ENCODE peak calls at places on chromosomes 6 and 20, in four cellular contexts. V is HepG2, H is GM12878, P is K562. B is an unnamed sample.

GRCh38 chr20:15045246-15045645 is 707.8 kb upstream of the FLRT3 start:
- DNase-seq in H (no peak), P (no peak), V (no peak), B (no peak)

GRCh38 chr6:34235605-34236422 is 859 bp upstream of the HMGA1 start:
- DNase-seq in H (no peak), V (no peak), P (peak), B (no peak)

GRCh38 chr20:41534170-41534569 is 84.0 kb downstream of the CHD6 start:
- DNase-seq in V (peak), H (no peak), P (no peak), B (no peak)

GRCh38 chr6:106199998-106200397 is 113.9 kb downstream of the PRDM1 start:
- DNase-seq in P (no peak), H (no peak), V (no peak), B (no peak)

GRCh38 chr6:85473748-85474147 is 23.9 kb downstream of the NT5E start:
- DNase-seq in P (no peak), V (no peak), H (no peak), B (no peak)

GRCh38 chr20:23533161-23533560 is 35.1 kb downstream of the CST9L start:
- DNase-seq in H (no peak), P (no peak), V (no peak), B (no peak)

GRCh38 chr20:53402233-53403005 is 191.2 kb downstream of the ZNF217 start:
- DNase-seq in V (no peak), P (no peak), H (no peak), B (no peak)

GRCh38 chr6:57305112-57305511 is 12.3 kb upstream of the PRIM2 start:
- DNase-seq in P (no peak), V (no peak), H (no peak), B (no peak)

GRCh38 chr20:654427-654770 is 1.4 kb upstream of the SRXN1 start:
- DNase-seq in H (no peak), V (no peak), P (no peak), B (no peak)
- TF ChIP-seq BHLHE40 in H (no peak), V (no peak), P (no peak), B (no peak)

DNA sequence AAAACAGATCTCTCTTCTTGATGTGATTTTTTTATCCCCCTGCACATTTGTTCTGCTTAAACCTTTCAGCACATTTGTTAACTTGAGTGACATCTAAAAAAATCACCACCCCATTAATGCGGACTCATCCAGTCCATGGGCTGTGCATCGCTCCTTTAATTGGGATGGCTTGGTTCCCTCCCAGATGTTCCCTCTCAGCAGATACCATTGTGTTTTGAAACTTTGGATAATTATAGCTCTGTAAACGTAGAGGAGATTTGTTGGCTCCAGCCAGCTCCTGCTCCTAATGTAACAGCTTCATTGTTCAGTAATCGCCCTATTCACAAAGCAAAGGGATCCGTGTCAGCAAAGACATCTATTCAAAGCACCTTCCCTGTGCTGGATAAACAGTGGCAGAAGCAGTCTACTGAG is 323.8 kb downstream of the CD83 start:
- DNase-seq in P (no peak), H (no peak), V (no peak), B (no peak)
- TF ChIP-seq FOXK2 in P (no peak), H (no peak), V (no peak), B (no peak)

GRCh38 chr20:12411246-12411940 is 493.7 kb downstream of the BTBD3 start:
- DNase-seq in V (no peak), P (no peak), H (no peak), B (no peak)

GRCh38 chr20:12414446-12415274 is 497.0 kb downstream of the BTBD3 start:
- DNase-seq in H (no peak), V (no peak), P (no peak), B (no peak)

GRCh38 chr20:12406978-12407377 is 489.3 kb downstream of the BTBD3 start:
- DNase-seq in H (no peak), P (no peak), V (no peak), B (no peak)

GRCh38 chr20:12409501-12409900 is 491.8 kb downstream of the BTBD3 start:
- DNase-seq in H (no peak), V (no peak), P (no peak), B (no peak)

DNA sequence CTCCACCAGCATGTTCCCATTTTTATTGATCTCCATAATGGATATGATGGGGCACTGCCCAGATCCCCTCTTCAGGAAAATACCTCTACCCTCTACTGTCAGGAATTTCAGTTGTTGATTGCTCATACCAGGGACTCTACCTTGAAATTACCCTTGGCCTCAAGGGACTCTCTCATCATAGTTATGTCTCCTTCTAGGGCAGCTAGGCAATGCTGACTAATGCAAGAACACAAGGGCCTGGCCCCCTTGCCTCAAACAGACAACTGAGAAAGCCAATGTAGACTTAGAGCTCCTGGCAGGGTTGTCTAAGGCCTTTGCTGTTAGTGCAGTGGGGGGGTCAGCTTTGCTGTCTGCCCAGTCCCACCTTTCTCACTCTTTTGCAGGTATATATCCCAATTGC is 493.1 kb downstream of the BTBD3 start:
- DNase-seq in V (no peak), P (no peak), H (no peak), B (no peak)
- TF ChIP-seq FOXM1 in V (no peak), P (no peak), H (no peak), B (no peak)

DNA sequence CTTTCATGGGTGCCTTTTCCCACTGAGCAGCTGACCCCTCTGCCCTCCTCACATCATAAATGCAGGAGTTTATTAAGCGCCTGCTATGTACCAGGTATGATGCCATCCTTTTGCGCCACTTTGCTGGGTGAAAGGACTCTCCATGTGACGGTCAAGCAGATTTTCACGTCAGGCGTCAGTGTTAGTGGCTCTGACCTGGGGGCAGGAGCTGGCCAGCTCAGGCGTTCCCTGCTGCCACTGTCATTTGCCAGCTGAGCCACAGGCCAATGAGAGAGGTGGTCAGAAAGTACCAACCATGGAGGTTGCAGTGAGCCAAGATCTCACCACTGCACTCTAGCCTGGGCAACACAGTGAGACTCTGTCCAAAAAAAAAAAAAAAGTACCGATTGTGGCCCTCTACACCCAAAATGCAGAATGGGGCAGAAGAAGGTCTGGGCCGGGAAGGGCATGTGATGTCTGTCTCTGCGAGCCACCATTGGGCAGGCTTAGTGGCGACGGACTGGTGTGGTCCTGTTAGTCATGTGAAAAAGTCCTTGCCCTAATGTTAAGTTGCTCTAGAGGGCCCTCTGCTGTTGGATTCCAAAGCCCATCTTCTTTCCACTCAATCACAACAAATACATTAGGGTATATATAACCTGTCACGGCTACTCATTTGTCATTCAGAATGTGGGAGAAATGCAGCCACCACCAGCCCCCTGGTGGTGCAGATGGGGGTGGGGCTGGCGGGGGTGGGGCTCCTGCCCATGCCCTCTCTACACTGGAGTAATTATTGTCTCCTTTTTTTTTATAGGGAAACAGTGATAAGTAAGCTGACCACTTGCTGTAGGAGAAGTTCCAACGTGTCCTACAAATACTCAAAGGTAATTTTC is 18.4 kb upstream of the SLC22A1 start:
- DNase-seq in P (peak), H (no peak), V (peak), B (peak)
- TF ChIP-seq BHLHE40 in P (no peak), H (no peak), V (no peak), B (no peak)

GRCh38 chr6:14596410-14596809 is 478.8 kb downstream of the CD83 start:
- DNase-seq in H (no peak), P (peak), V (no peak), B (no peak)
- TF ChIP-seq FOXK2 in H (no peak), P (no peak), V (no peak), B (no peak)

GRCh38 chr20:60806824-60807223 is 445.2 kb upstream of the CDH4 start:
- DNase-seq in H (no peak), P (no peak), V (no peak), B (no peak)

GRCh38 chr20:60808701-60809100 is 443.4 kb upstream of the CDH4 start:
- DNase-seq in V (no peak), H (no peak), P (no peak), B (no peak)

GRCh38 chr20:60810561-60810960 is 441.5 kb upstream of the CDH4 start:
- DNase-seq in P (no peak), H (no peak), V (no peak), B (no peak)

GRCh38 chr20:60804918-60805631 is 447.0 kb upstream of the CDH4 start:
- DNase-seq in H (no peak), V (no peak), P (no peak), B (no peak)

DNA sequence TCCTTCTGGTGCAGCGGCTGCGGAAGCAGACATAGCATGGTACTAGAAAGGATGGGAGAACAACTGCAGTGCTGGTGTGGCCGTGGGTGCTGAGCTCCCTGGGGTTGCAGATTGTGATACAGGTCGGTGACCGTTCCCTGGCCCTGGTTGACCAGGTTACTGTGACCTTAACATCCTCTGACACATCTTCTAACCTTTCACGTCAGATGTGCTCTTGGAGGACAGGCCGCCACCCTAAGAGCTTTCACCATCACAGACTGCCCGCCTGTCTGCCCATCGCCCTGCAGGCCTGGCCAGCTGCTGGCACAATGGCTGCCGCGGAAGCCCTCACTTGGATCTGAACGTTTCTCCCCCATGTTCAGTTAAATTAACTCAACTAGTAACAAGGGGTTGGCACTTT is 444.1 kb upstream of the CDH4 start:
- DNase-seq in V (no peak), H (no peak), P (no peak), B (no peak)
- TF ChIP-seq FOXM1 in V (no peak), H (no peak), P (no peak), B (no peak)

DNA sequence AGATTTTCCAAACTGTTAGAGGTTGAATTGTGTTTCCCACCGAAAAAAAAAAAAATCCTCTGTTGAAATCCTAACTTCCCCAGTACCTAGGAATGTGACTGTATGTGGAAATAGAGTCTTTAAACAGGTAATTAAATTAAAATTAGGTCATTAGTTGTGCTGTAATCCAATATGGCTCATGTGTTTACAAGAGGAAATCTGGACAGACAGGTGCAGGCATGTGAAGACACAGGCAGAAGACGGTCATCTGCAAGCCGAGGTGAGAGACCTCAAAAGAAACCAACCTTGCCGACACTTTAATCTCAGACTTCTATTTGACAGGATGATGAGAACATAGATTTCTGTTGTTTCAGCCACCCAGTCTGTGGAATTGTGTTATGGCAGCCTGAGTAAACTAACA is 28.6 kb upstream of the EZR start:
- DNase-seq in H (no peak), P (no peak), V (no peak), B (no peak)
- TF ChIP-seq BHLHE40 in H (no peak), P (no peak), V (no peak), B (no peak)

GRCh38 chr6:29851190-29851589 is 23.6 kb downstream of the HLA-G start:
- DNase-seq in H (no peak), P (no peak), V (no peak), B (no peak)

GRCh38 chr6:29845405-29846006 is 17.9 kb downstream of the HLA-G start:
- DNase-seq in H (peak), P (no peak), V (peak), B (no peak)

GRCh38 chr6:29847871-29848630 is 20.4 kb downstream of the HLA-G start:
- DNase-seq in H (peak), P (peak), V (peak), B (peak)

GRCh38 chr6:29853245-29853644 is 25.6 kb downstream of the HLA-G start:
- DNase-seq in H (no peak), P (no peak), V (no peak), B (no peak)

DNA sequence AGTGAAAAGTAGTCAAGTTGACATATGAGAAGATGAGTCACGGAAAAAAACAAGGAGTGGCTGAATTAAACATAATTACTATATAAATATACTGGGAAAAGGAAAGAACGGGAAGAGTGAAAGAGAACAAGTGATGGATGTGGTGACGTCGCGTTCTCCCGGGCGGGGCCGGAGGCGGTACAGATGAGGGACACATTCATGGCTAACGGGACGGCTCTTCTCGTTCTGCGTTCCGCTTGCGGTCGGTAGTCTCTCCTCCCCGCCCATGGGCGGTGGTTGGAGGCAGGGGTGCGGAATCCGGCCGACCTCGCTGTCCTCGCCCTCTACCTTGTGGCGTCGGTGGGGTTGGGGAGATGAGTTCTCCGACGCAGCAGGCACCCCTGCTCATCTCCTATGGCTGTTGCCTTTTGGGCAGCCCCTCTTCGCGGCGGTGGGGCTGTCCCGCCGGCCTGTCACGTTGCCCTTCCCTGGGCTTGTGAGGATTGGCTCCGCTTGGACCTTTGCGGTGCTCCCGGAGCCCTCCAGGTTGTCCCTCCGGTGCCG is 22.5 kb downstream of the HLA-G start:
- DNase-seq in P (peak), H (no peak), V (no peak), B (no peak)
- TF ChIP-seq FOXK2 in P (no peak), H (no peak), V (no peak), B (no peak)